ENCODE peak calls at places on chromosomes 2 and 18, in eight cellular contexts. One of them, this sample, is unnamed.

GRCh38 chr18:9814431-9814830 is 71.3 kb upstream of the TXNDC2 start:
- DNase-seq in colonic mucosa: no peak
- DNase-seq in right atrium auricular region: no peak
- DNase-seq in H1: no peak
- DNase-seq in Caco-2: no peak
- DNase-seq in hepatocyte: no peak
- DNase-seq in PC-3: peak; percentile 91
- DNase-seq in heart right ventricle: no peak
- DNase-seq in this sample: no peak

GRCh38 chr2:172260379-172260778 is 157.7 kb upstream of the DLX2 start:
- DNase-seq in colonic mucosa: no peak
- DNase-seq in right atrium auricular region: no peak
- DNase-seq in H1: no peak
- DNase-seq in Caco-2: no peak
- DNase-seq in hepatocyte: no peak
- DNase-seq in PC-3: no peak
- DNase-seq in heart right ventricle: no peak
- DNase-seq in this sample: no peak

GRCh38 chr18:2971741-2972552 is 41.0 kb downstream of the LPIN2 start:
- DNase-seq in colonic mucosa: no peak
- DNase-seq in right atrium auricular region: peak; percentile 67
- DNase-seq in H1: no peak
- DNase-seq in Caco-2: no peak
- DNase-seq in hepatocyte: no peak
- DNase-seq in PC-3: no peak
- DNase-seq in heart right ventricle: peak; percentile 36
- DNase-seq in this sample: peak; percentile 93

GRCh38 chr2:158394453-158394852 is 62.1 kb downstream of the CCDC148 start:
- DNase-seq in colonic mucosa: no peak
- DNase-seq in right atrium auricular region: no peak
- DNase-seq in H1: no peak
- DNase-seq in Caco-2: no peak
- DNase-seq in hepatocyte: peak; percentile 15
- DNase-seq in PC-3: no peak
- DNase-seq in heart right ventricle: no peak
- DNase-seq in this sample: no peak

GRCh38 chr2:99593692-99594427 is 104.0 kb upstream of the REV1 start:
- DNase-seq in colonic mucosa: no peak
- DNase-seq in right atrium auricular region: no peak
- DNase-seq in H1: no peak
- DNase-seq in Caco-2: no peak
- DNase-seq in hepatocyte: no peak
- DNase-seq in PC-3: no peak
- DNase-seq in heart right ventricle: no peak
- DNase-seq in this sample: peak; percentile 3

GRCh38 chr2:20928617-20929016 is 105.7 kb upstream of the LDAH start:
- DNase-seq in colonic mucosa: no peak
- DNase-seq in right atrium auricular region: no peak
- DNase-seq in H1: no peak
- DNase-seq in Caco-2: no peak
- DNase-seq in hepatocyte: no peak
- DNase-seq in PC-3: no peak
- DNase-seq in heart right ventricle: no peak
- DNase-seq in this sample: no peak

GRCh38 chr2:29108225-29108624 is 7.0 kb upstream of the CLIP4 start:
- DNase-seq in colonic mucosa: no peak
- DNase-seq in right atrium auricular region: no peak
- DNase-seq in H1: no peak
- DNase-seq in Caco-2: peak; percentile 36
- DNase-seq in hepatocyte: peak; percentile 59
- DNase-seq in PC-3: peak; percentile 88
- DNase-seq in heart right ventricle: no peak
- DNase-seq in this sample: no peak

GRCh38 chr18:49994410-49994809 is 181.1 kb upstream of the ACAA2 start:
- DNase-seq in colonic mucosa: no peak
- DNase-seq in right atrium auricular region: no peak
- DNase-seq in H1: no peak
- DNase-seq in Caco-2: no peak
- DNase-seq in hepatocyte: no peak
- DNase-seq in PC-3: no peak
- DNase-seq in heart right ventricle: no peak
- DNase-seq in this sample: no peak

GRCh38 chr2:104321800-104322164 is 532.1 kb upstream of the POU3F3 start:
- DNase-seq in colonic mucosa: no peak
- DNase-seq in right atrium auricular region: no peak
- DNase-seq in H1: no peak
- DNase-seq in Caco-2: no peak
- DNase-seq in hepatocyte: peak; percentile 8
- DNase-seq in PC-3: no peak
- DNase-seq in heart right ventricle: no peak
- DNase-seq in this sample: no peak

GRCh38 chr18:48022531-48023330 is 92.3 kb upstream of the SMAD2 start:
- DNase-seq in colonic mucosa: no peak
- DNase-seq in right atrium auricular region: no peak
- DNase-seq in H1: no peak
- DNase-seq in Caco-2: peak; percentile 50
- DNase-seq in hepatocyte: peak; percentile 76
- DNase-seq in PC-3: peak; percentile 73
- DNase-seq in heart right ventricle: no peak
- DNase-seq in this sample: peak; percentile 61

GRCh38 chr18:79772108-79772864 is 25.5 kb upstream of the KCNG2 start:
- DNase-seq in colonic mucosa: no peak
- DNase-seq in right atrium auricular region: no peak
- DNase-seq in H1: no peak
- DNase-seq in Caco-2: no peak
- DNase-seq in hepatocyte: no peak
- DNase-seq in PC-3: no peak
- DNase-seq in heart right ventricle: no peak
- DNase-seq in this sample: no peak

GRCh38 chr18:48949606-48950535 is 894 bp downstream of the SMAD7 start:
- DNase-seq in colonic mucosa: peak; percentile 61
- DNase-seq in right atrium auricular region: no peak
- DNase-seq in H1: no peak
- DNase-seq in Caco-2: peak; percentile 48
- DNase-seq in hepatocyte: peak; percentile 60
- DNase-seq in PC-3: peak; percentile 37
- DNase-seq in heart right ventricle: peak; percentile 45
- DNase-seq in this sample: peak; percentile 73

GRCh38 chr18:36214811-36215210 is 27.5 kb downstream of the MOCOS start:
- DNase-seq in colonic mucosa: no peak
- DNase-seq in right atrium auricular region: no peak
- DNase-seq in H1: no peak
- DNase-seq in Caco-2: no peak
- DNase-seq in hepatocyte: no peak
- DNase-seq in PC-3: no peak
- DNase-seq in heart right ventricle: no peak
- DNase-seq in this sample: no peak

DNA sequence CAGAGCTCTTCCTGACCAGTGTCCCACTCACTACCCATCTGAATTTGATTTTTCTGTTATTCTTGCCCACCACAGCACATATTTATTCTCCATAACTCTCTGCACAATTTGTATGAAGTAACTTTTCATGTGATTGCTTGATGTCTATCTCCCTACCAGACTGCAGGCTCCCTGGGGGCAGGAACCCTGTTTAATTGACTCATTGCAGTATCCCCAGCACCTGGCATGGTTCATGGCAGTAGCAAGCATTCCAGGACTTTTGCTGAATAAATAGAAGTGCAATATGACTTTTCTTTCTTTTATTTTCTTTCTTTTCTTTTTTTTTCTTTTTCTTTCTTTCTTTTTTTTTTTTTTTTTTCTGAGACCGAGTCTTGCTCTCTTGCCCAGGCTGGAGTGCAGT is 88.7 kb upstream of the XPO1 start:
- DNase-seq in colonic mucosa: no peak
- DNase-seq in right atrium auricular region: no peak
- DNase-seq in H1: no peak
- DNase-seq in Caco-2: no peak
- DNase-seq in hepatocyte: no peak
- DNase-seq in PC-3: no peak
- DNase-seq in heart right ventricle: no peak
- DNase-seq in this sample: no peak
- H3K4me3 ChIP-seq in colonic mucosa: no peak overlapping the region
- H3K4me3 ChIP-seq in right atrium auricular region: no peak overlapping the region
- H3K4me3 ChIP-seq in H1: no peak overlapping the region
- H3K4me3 ChIP-seq in Caco-2: no peak overlapping the region
- H3K4me3 ChIP-seq in hepatocyte: no peak overlapping the region
- H3K4me3 ChIP-seq in PC-3: no peak overlapping the region
- H3K4me3 ChIP-seq in heart right ventricle: no peak overlapping the region
- H3K4me3 ChIP-seq in this sample: no peak overlapping the region

GRCh38 chr2:59993721-59994120 is 559.7 kb downstream of the BCL11A start:
- DNase-seq in colonic mucosa: no peak
- DNase-seq in right atrium auricular region: no peak
- DNase-seq in H1: no peak
- DNase-seq in Caco-2: no peak
- DNase-seq in hepatocyte: no peak
- DNase-seq in PC-3: no peak
- DNase-seq in heart right ventricle: no peak
- DNase-seq in this sample: no peak

GRCh38 chr2:59998324-59998723 is 555.1 kb downstream of the BCL11A start:
- DNase-seq in colonic mucosa: no peak
- DNase-seq in right atrium auricular region: no peak
- DNase-seq in H1: no peak
- DNase-seq in Caco-2: no peak
- DNase-seq in hepatocyte: no peak
- DNase-seq in PC-3: no peak
- DNase-seq in heart right ventricle: no peak
- DNase-seq in this sample: no peak

GRCh38 chr2:60000681-60001080 is 552.8 kb downstream of the BCL11A start:
- DNase-seq in colonic mucosa: no peak
- DNase-seq in right atrium auricular region: no peak
- DNase-seq in H1: no peak
- DNase-seq in Caco-2: no peak
- DNase-seq in hepatocyte: no peak
- DNase-seq in PC-3: no peak
- DNase-seq in heart right ventricle: no peak
- DNase-seq in this sample: no peak

GRCh38 chr2:59997371-59997770 is 556.1 kb downstream of the BCL11A start:
- DNase-seq in colonic mucosa: no peak
- DNase-seq in right atrium auricular region: no peak
- DNase-seq in H1: no peak
- DNase-seq in Caco-2: no peak
- DNase-seq in hepatocyte: no peak
- DNase-seq in PC-3: no peak
- DNase-seq in heart right ventricle: no peak
- DNase-seq in this sample: no peak

DNA sequence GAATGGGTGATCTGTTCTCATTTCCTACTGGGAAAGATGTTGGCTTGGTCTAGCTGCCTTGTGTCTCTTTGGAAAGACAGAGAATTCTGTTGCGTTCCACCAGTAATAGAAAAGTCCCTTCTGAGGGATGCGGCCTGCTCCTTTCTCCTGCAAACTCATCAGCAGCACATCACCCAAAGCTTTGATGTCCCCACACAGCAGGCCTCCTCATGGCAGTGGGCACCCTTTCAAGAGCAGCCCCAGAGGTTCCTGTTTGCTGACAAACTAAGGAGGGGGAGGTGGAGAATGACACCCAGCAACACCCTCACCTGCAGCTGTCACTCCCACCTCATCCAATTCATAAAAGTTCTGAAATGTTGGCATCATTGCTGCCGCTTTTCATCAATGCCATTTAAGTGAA is 556.6 kb downstream of the BCL11A start:
- DNase-seq in colonic mucosa: no peak
- DNase-seq in right atrium auricular region: no peak
- DNase-seq in H1: no peak
- DNase-seq in Caco-2: no peak
- DNase-seq in hepatocyte: no peak
- DNase-seq in PC-3: no peak
- DNase-seq in heart right ventricle: no peak
- DNase-seq in this sample: no peak
- TF ChIP-seq CTCF in colonic mucosa: no peak
- TF ChIP-seq CTCF in right atrium auricular region: no peak
- TF ChIP-seq CTCF in H1: no peak
- TF ChIP-seq CTCF in Caco-2: no peak
- TF ChIP-seq CTCF in hepatocyte: no peak
- TF ChIP-seq CTCF in PC-3: no peak
- TF ChIP-seq CTCF in heart right ventricle: no peak
- TF ChIP-seq CTCF in this sample: no peak

DNA sequence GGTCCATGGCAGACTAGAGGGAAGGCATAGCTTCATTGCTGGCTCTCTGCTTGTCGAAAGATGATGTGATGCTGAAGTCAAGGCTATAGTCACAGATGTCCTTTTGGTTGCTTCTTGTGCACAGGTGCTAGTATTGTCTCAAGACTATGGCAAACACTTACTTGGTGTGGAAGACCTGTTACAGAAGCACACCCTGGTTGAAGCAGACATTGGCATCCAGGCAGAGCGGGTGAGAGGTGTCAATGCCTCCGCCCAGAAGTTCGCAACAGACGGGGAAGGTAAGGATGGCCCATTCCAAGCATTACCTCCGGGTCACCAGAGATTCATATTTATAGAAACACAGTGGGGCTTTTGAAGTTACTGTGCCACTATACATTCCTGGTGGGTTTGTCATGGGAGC is 95.5 kb upstream of the EML6 start:
- DNase-seq in colonic mucosa: no peak
- DNase-seq in right atrium auricular region: no peak
- DNase-seq in H1: no peak
- DNase-seq in Caco-2: no peak
- DNase-seq in hepatocyte: no peak
- DNase-seq in PC-3: no peak
- DNase-seq in heart right ventricle: no peak
- DNase-seq in this sample: no peak
- H3K4me3 ChIP-seq in colonic mucosa: no peak overlapping the region
- H3K4me3 ChIP-seq in right atrium auricular region: no peak overlapping the region
- H3K4me3 ChIP-seq in H1: no peak overlapping the region
- H3K4me3 ChIP-seq in Caco-2: no peak overlapping the region
- H3K4me3 ChIP-seq in hepatocyte: no peak overlapping the region
- H3K4me3 ChIP-seq in PC-3: no peak overlapping the region
- H3K4me3 ChIP-seq in heart right ventricle: no peak overlapping the region
- H3K4me3 ChIP-seq in this sample: no peak overlapping the region

DNA sequence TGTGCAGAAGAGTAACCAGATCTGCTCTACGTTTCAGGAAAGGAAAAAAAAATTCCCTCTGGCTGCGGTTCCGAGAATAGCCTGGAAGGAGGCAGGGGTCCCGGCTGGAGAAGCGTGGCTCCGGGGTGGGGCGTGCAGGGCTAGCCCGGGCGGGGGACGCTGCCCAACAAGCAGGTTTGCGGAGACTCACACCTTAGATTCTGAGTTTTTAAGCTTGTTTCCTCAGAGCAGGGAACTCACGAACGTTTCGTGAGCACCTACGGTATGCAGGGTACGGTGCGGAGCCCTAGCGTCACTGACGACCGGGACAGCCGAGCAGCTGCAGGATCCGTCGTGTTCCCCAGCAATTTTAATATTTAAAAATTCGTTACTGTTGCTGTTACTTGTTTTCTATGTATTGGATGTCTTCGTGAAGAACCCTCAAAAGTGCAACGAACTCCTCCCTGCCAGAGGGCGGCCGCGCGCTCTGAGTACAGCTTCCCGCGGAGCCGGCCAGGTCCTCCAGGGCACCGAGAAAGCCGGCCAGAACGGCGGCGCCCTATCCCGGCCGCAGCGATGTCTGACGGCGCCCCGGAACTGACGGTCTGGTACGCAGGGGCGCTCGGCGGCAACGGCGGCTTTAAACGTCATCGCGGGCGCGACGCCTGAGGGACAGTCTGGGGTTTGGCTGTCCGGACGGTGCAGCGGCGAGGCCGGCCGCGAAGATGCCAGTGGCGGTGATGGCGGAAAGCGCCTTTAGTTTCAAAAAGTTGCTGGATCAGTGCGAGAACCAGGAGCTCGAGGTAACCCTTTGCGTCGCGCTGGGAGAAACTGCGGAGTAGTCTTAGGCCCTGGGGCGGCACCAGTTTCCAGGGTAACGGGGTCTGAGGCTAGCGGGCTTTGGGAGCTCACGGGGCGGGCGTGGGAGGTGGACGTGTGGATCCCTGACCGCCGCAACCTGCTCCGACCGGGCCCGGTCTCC is at the start of gene COPS8:
- DNase-seq in colonic mucosa: peak; percentile 96
- DNase-seq in right atrium auricular region: peak; percentile 95
- DNase-seq in H1: peak; percentile 68
- DNase-seq in Caco-2: peak; percentile 91
- DNase-seq in hepatocyte: peak; percentile 97
- DNase-seq in PC-3: peak; percentile 94
- DNase-seq in heart right ventricle: peak; percentile 97
- DNase-seq in this sample: peak; percentile 93
- TF ChIP-seq CTCF in colonic mucosa: no peak
- TF ChIP-seq CTCF in right atrium auricular region: no peak
- TF ChIP-seq CTCF in H1: peak; percentile 23
- TF ChIP-seq CTCF in Caco-2: peak; percentile 19
- TF ChIP-seq CTCF in hepatocyte: peak; percentile 39
- TF ChIP-seq CTCF in PC-3: peak; percentile 40
- TF ChIP-seq CTCF in heart right ventricle: peak; percentile 38
- TF ChIP-seq CTCF in this sample: peak; percentile 13